ENCODE peak calls at places on chromosomes 7 and 10, in six cellular contexts. I is SK-N-SH, H is H1, V is K562, E is GM12892, O is GM12878. W is an unnamed sample.

GRCh38 chr7:130413201-130413600 is 27.6 kb downstream of the CEP41 start:
- DNase-seq in I (no peak), H (no peak), V (no peak), E (no peak), O (no peak), W (no peak)

GRCh38 chr7:55280031-55280454 is 85.1 kb upstream of the LANCL2 start:
- DNase-seq in I (peak; percentile 81), H (peak; percentile 81), V (peak; percentile 24), E (peak; percentile 42), O (no peak), W (peak; percentile 43)

GRCh38 chr7:144787127-144787526 is 48.7 kb downstream of the TPK1 start:
- DNase-seq in I (no peak), H (no peak), V (no peak), E (no peak), O (no peak), W (no peak)

GRCh38 chr7:4791738-4792536 is 16.5 kb downstream of the AP5Z1 start:
- DNase-seq in I (peak; percentile 96), H (peak; percentile 99), V (peak; percentile 91), E (no peak), O (no peak), W (peak; percentile 86)

GRCh38 chr10:31134303-31134928 is 102.8 kb upstream of the ZNF438 start:
- DNase-seq in I (no peak), H (no peak), V (no peak), E (no peak), O (peak; percentile 11), W (peak; percentile 11)

GRCh38 chr7:64892116-64892515 is 11.0 kb upstream of the ZNF273 start:
- DNase-seq in I (no peak), H (no peak), V (no peak), E (no peak), O (no peak), W (no peak)

GRCh38 chr7:64630496-64630895 is 35.4 kb upstream of the ZNF107 start:
- DNase-seq in I (peak; percentile 47), H (no peak), V (peak; percentile 48), E (no peak), O (no peak), W (no peak)

GRCh38 chr10:97321032-97321806 is 2.1 kb downstream of the FRAT1 start:
- DNase-seq in I (no peak), H (peak; percentile 67), V (no peak), E (no peak), O (no peak), W (no peak)

GRCh38 chr10:86798030-86798429 is 41.6 kb downstream of the BMPR1A start:
- DNase-seq in I (no peak), H (no peak), V (no peak), E (no peak), O (no peak), W (no peak)

GRCh38 chr10:112565434-112566053 is 118.5 kb downstream of the VTI1A start:
- DNase-seq in I (peak; percentile 60), H (peak; percentile 62), V (peak; percentile 20), E (no peak), O (no peak), W (no peak)

GRCh38 chr7:37096341-37096740 is 352.3 kb downstream of the ELMO1 start:
- DNase-seq in I (no peak), H (no peak), V (no peak), E (no peak), O (no peak), W (no peak)
- TF ChIP-seq TAF1 in I (no peak), H (no peak), V (no peak), E (no peak), O (no peak), W (no peak)

DNA sequence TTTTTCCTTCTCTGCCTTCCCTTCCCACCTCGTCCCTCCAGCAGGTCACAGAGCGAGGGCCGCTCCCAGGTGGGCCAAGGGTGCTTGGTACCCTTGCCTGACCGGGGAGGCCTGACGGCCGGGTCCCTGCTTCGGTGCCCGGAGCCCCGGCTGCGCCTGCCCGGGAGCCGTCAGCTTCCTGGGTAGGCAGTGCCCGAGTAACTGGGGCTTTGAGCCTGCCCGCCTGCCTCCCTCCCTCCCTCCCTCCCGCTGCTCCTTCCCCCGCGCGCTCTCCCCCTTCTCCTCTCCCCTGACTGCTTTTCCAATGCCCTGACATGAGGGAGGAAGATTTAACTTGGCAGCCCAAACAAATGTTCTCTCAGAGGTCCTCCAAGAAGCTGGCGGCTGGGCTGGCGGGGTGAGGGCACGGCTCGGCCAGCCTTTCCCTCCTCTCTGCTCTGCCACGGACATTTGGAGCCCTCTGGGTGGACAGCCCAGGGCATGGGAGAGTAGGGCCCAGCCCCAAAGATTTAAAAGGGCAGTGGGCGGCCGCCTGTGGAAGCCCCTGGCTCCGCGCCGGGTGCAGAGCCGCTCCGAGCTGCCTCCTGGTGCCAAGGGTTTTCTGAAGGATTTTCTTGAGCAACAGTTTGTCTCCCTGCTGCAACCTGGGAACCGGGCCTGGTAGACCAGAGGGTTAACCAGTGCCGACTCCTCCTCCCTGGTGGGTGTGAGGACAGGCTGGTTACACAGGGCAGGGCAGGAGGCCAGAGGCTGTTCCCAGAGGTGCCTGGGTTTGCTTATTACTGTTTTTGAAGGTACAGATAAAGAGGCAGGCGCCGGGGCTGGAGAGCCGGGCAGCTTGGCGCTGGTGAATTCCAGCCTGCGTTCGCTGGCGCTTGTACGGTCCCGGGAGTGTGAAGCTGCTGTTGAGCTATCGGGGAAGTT is 2.1 kb downstream of the ZMIZ1 start:
- DNase-seq in I (peak; percentile 80), H (peak; percentile 72), V (no peak), E (no peak), O (no peak), W (no peak)
- TF ChIP-seq POLR2AphosphoS5 in I (no peak), H (no peak), V (no peak), E (no peak), O (no peak), W (no peak)

GRCh38 chr7:19177269-19177668 is 32.0 kb upstream of the FERD3L start:
- DNase-seq in I (no peak), H (no peak), V (no peak), E (no peak), O (no peak), W (no peak)
- TF ChIP-seq TAF1 in I (no peak), H (no peak), V (no peak), E (no peak), O (no peak), W (no peak)

GRCh38 chr7:142804715-142805114 is 33.9 kb downstream of the PRSS2 start:
- DNase-seq in I (no peak), H (no peak), V (peak; percentile 47), E (no peak), O (no peak), W (no peak)
- TF ChIP-seq POLR2AphosphoS5 in I (no peak), H (no peak), V (peak; percentile 59), E (peak; percentile 50), O (no peak), W (peak; percentile 57)